ENCODE peak calls at places on chromosome 14, in seven cellular contexts. S is mammary epithelial cell, W is HFFc6, U is endothelial cell, G is adrenal gland, T is NB4, Q is AG09309. E is an unnamed sample.

GRCh38 chr14:68372363-68372762 is 420.5 kb downstream of the ZFP36L1 start:
- DNase-seq in S (no peak), W (no peak), U (no peak), G (no peak), T (no peak), Q (no peak), E (no peak)

GRCh38 chr14:69315302-69315701 is 55.3 kb downstream of the GALNT16 start:
- DNase-seq in S (no peak), W (no peak), U (no peak), G (no peak), T (no peak), Q (no peak), E (no peak)

GRCh38 chr14:54480830-54481562 is 7.8 kb downstream of the GMFB start:
- DNase-seq in S (peak), W (no peak), U (no peak), G (no peak), T (no peak), Q (no peak), E (no peak)

GRCh38 chr14:71119075-71119474 is 211.8 kb downstream of the PCNX1 start:
- DNase-seq in S (peak), W (peak), U (no peak), G (no peak), T (no peak), Q (no peak), E (no peak)

GRCh38 chr14:79638647-79639266 is 572.5 kb downstream of the DIO2 start:
- DNase-seq in S (no peak), W (no peak), U (no peak), G (no peak), T (no peak), Q (no peak), E (no peak)

GRCh38 chr14:61642246-61642982 is 52.9 kb upstream of the HIF1A start:
- DNase-seq in S (peak), W (peak), U (no peak), G (no peak), T (no peak), Q (no peak), E (no peak)

GRCh38 chr14:58873228-58873953 is 235.6 kb downstream of the DACT1 start:
- DNase-seq in S (no peak), W (no peak), U (no peak), G (no peak), T (no peak), Q (no peak), E (no peak)

GRCh38 chr14:78135450-78135891 is 34.7 kb upstream of the NRXN3 start:
- DNase-seq in S (peak), W (no peak), U (no peak), G (no peak), T (peak), Q (no peak), E (no peak)

GRCh38 chr14:68418192-68419118 is 374.4 kb downstream of the ZFP36L1 start:
- DNase-seq in S (peak), W (no peak), U (no peak), G (no peak), T (no peak), Q (no peak), E (no peak)

GRCh38 chr14:44657688-44658388 is 150.8 kb upstream of the FSCB start:
- DNase-seq in S (peak), W (no peak), U (peak), G (no peak), T (peak), Q (peak), E (no peak)

GRCh38 chr14:98952595-98953325 is 319.2 kb downstream of the BCL11B start:
- DNase-seq in S (peak), W (peak), U (no peak), G (peak), T (peak), Q (no peak), E (peak)

DNA sequence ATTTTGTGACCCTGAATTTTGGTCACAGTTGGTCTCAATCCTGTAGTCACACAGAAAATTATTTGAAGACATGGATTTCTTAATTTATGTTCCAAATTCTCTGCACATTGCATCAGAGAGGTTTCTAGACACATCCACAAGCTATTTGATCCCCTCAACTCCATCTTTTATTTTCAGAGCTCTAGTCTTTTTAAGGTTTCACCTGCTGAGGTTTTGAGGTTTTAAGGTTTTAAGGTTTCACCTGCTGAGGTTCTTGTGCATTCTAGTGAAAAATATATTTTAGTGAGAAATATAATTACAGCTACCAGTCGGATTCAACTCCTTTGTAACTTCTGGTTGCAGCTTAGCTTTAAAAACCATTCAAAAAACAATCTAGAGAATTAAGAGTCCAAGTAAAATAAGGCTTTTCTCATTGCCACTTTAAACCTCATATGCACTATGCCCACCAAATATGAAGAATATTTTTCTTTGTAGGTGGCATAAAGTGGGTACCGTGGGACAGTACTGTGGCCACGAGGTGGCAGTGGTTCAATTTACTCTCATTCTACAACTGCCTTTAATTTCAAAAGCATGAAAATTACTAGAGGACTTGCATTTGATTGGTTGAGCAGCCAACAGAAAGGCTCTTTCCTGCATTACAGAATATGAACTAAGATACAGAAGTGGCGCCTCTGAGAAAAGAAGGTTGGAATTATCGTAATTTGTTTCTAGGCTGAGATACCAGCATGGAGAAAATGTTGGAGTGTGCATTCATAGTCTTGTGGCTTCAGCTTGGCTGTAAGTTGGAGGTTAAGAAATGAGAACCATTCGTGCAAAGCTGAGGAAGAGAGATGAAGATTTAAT is 366.5 kb upstream of the OR4E1 start:
- DNase-seq in S (peak), W (no peak), U (peak), G (no peak), T (peak), Q (no peak), E (no peak)
- TF ChIP-seq CTCF in S (peak), W (peak), U (peak), G (no peak), T (peak), Q (peak), E (peak)

GRCh38 chr14:97180304-97181200 is 383.4 kb downstream of the VRK1 start:
- DNase-seq in S (no peak), W (peak), U (no peak), G (peak), T (peak), Q (peak), E (no peak)

GRCh38 chr14:97187916-97188315 is 390.7 kb downstream of the VRK1 start:
- DNase-seq in S (no peak), W (no peak), U (no peak), G (no peak), T (no peak), Q (no peak), E (no peak)

GRCh38 chr14:97179573-97179972 is 382.4 kb downstream of the VRK1 start:
- DNase-seq in S (no peak), W (no peak), U (no peak), G (no peak), T (peak), Q (no peak), E (no peak)

DNA sequence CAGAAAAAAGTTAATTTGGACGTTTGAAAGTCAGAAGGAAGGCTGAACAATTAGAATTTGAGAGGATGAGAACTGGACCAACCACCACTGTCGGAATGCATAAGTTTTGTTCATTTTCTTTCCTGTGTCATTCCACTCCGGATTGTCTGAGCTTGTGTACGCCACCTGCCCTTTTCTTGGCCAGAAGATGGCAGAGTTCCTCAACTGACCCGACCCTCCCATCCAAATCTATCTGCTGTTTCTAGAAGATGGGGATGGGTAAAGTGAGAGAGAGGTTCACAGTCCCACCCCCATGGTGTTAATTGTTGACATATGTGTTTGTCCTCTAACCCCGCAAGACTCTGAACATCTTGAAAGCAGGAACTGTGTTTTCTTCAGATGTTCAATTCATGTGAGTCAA is 388.0 kb downstream of the VRK1 start:
- DNase-seq in S (no peak), W (no peak), U (peak), G (no peak), T (peak), Q (no peak), E (no peak)
- TF ChIP-seq CTCF in S (peak), W (peak), U (peak), G (no peak), T (peak), Q (no peak), E (no peak)

GRCh38 chr14:90103808-90104207 is 42.0 kb downstream of the KCNK13 start:
- DNase-seq in S (no peak), W (no peak), U (no peak), G (no peak), T (no peak), Q (no peak), E (no peak)

GRCh38 chr14:90109858-90110257 is 48.1 kb downstream of the KCNK13 start:
- DNase-seq in S (no peak), W (no peak), U (peak), G (no peak), T (peak), Q (no peak), E (no peak)

GRCh38 chr14:90111895-90112534 is 50.2 kb downstream of the KCNK13 start:
- DNase-seq in S (peak), W (peak), U (no peak), G (no peak), T (no peak), Q (no peak), E (no peak)

GRCh38 chr14:90105756-90106155 is 44.0 kb downstream of the KCNK13 start:
- DNase-seq in S (no peak), W (no peak), U (no peak), G (peak), T (no peak), Q (no peak), E (no peak)

DNA sequence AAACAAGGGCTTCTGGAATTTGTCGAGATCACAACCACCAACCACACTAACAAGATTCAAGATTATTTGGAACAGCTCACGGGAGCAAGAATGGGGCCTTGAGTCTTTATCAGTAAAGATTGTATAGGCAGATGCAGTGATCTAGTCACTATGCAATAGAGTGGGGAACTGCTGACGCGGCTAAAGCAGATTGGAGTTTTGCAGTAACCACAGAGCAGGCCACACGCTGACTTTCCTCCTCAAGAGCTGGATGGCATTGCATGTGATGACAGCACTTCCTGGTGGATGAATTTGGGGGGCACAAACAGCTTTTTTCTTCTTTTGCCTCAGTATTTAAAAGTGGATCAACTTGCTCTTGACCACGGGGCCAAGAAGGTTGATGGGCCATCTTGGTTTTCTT is 46.0 kb downstream of the KCNK13 start:
- DNase-seq in S (no peak), W (no peak), U (no peak), G (no peak), T (peak), Q (no peak), E (no peak)
- TF ChIP-seq CTCF in S (no peak), W (no peak), U (no peak), G (no peak), T (no peak), Q (no peak), E (no peak)

DNA sequence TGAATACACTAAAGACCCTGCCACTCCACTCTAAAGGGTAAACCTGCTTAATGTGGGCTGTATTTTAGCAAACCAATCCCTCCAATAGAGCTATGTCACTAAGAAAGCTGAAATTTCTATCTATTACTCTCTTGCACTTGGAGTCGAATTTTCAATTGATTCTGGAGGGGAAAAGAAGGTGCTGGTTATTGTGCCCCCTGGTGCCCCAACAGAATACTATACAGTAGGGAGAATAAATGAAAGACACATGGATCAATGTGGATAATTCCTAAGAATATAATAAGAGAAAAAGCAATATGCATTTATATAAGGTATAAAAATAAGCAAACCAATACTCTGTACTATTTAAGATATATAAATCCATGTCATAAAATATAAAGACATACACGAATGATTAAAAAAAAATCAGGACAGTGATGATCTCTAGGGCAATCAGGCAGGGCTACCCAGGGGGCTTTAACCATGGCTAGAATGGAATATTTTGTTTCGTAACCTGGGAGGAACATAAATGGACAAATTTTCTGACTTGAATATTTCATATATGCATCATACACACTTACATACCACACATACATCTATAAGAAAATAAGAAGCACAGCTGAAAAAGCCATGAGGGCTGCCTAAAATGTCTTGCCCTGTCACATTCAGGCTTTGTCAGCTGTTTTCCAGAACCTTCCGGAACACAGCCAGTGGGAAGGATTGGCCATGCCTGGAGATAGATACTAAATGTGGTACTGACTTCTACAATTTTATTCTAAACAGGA is 54.4 kb downstream of the EFCAB11 start:
- DNase-seq in S (no peak), W (no peak), U (peak), G (no peak), T (peak), Q (no peak), E (no peak)
- TF ChIP-seq CTCF in S (peak), W (peak), U (peak), G (peak), T (peak), Q (peak), E (peak)

GRCh38 chr14:52547526-52547925 is 4.8 kb downstream of the TXNDC16 start:
- DNase-seq in S (no peak), W (no peak), U (no peak), G (no peak), T (no peak), Q (no peak), E (no peak)
- TF ChIP-seq CTCF in S (no peak), W (no peak), U (no peak), G (no peak), T (no peak), Q (no peak), E (no peak)

GRCh38 chr14:100645986-100646314 is 58.7 kb upstream of the BEGAIN start:
- DNase-seq in S (no peak), W (no peak), U (no peak), G (no peak), T (no peak), Q (no peak), E (no peak)
- TF ChIP-seq CTCF in S (no peak), W (peak), U (peak), G (no peak), T (no peak), Q (no peak), E (no peak)

GRCh38 chr14:90783344-90783743 is 32.9 kb downstream of the TTC7B start:
- DNase-seq in S (no peak), W (no peak), U (no peak), G (no peak), T (no peak), Q (no peak), E (no peak)

GRCh38 chr14:90788031-90788430 is 28.2 kb downstream of the TTC7B start:
- DNase-seq in S (no peak), W (no peak), U (no peak), G (no peak), T (peak), Q (no peak), E (no peak)

GRCh38 chr14:90785876-90786450 is 30.3 kb downstream of the TTC7B start:
- DNase-seq in S (no peak), W (no peak), U (no peak), G (no peak), T (no peak), Q (no peak), E (no peak)

GRCh38 chr14:90784621-90785270 is 31.5 kb downstream of the TTC7B start:
- DNase-seq in S (no peak), W (no peak), U (no peak), G (no peak), T (no peak), Q (no peak), E (no peak)

GRCh38 chr14:90785474-90785873 is 30.8 kb downstream of the TTC7B start:
- DNase-seq in S (no peak), W (no peak), U (no peak), G (no peak), T (peak), Q (no peak), E (no peak)
- TF ChIP-seq CTCF in S (no peak), W (peak), U (no peak), G (no peak), T (peak), Q (peak), E (peak)

GRCh38 chr14:73777420-73777819 is 63.2 kb upstream of the PNMA1 start:
- DNase-seq in S (no peak), W (no peak), U (no peak), G (no peak), T (no peak), Q (no peak), E (no peak)
- TF ChIP-seq CTCF in S (peak), W (no peak), U (no peak), G (no peak), T (no peak), Q (no peak), E (no peak)

GRCh38 chr14:55874785-55875184 is 243.4 kb upstream of the PELI2 start:
- DNase-seq in S (no peak), W (no peak), U (no peak), G (no peak), T (no peak), Q (no peak), E (no peak)
- TF ChIP-seq CTCF in S (no peak), W (no peak), U (no peak), G (no peak), T (no peak), Q (no peak), E (no peak)